ENCODE peak calls at places on chromosomes 1 and 21, in seven cellular contexts. T, D, A, O, P, M and Y are unnamed samples.

GRCh38 chr1:212749924-212750535 is 41.5 kb downstream of the NSL1 start:
- DNase-seq in T (no peak), D (peak; percentile 49), A (peak; percentile 33), O (no peak), P (peak; percentile 89), M (peak; percentile 70), Y (peak; percentile 63)

GRCh38 chr1:30043731-30044408 is 679.5 kb downstream of the MATN1 start:
- DNase-seq in T (no peak), D (no peak), A (no peak), O (no peak), P (no peak), M (no peak), Y (no peak)

GRCh38 chr1:60298290-60298689 is 224.7 kb upstream of the C1orf87 start:
- DNase-seq in T (no peak), D (no peak), A (no peak), O (no peak), P (no peak), M (no peak), Y (no peak)

GRCh38 chr21:35222541-35222941 is 173.4 kb upstream of the RUNX1 start:
- DNase-seq in T (no peak), D (no peak), A (no peak), O (no peak), P (no peak), M (no peak), Y (no peak)

GRCh38 chr1:228295201-228295600 is 87.4 kb downstream of the OBSCN start:
- DNase-seq in T (no peak), D (no peak), A (no peak), O (no peak), P (no peak), M (no peak), Y (no peak)

GRCh38 chr21:44429894-44430293 is 25.4 kb upstream of the LRRC3 start:
- DNase-seq in T (no peak), D (no peak), A (no peak), O (no peak), P (no peak), M (no peak), Y (no peak)

GRCh38 chr1:233245191-233245765 is 50.2 kb downstream of the PCNX2 start:
- DNase-seq in T (no peak), D (no peak), A (no peak), O (no peak), P (no peak), M (no peak), Y (peak; percentile 29)

GRCh38 chr1:228110536-228110935 is 1.4 kb upstream of the MRPL55 start:
- DNase-seq in T (no peak), D (no peak), A (no peak), O (no peak), P (no peak), M (no peak), Y (no peak)

GRCh38 chr1:67472056-67472455 is 41.9 kb upstream of the SERBP1 start:
- DNase-seq in T (no peak), D (no peak), A (no peak), O (no peak), P (no peak), M (no peak), Y (no peak)

GRCh38 chr1:228691926-228692325 is 43.4 kb upstream of the RHOU start:
- DNase-seq in T (no peak), D (peak; percentile 10), A (peak; percentile 57), O (peak; percentile 32), P (peak; percentile 71), M (peak; percentile 39), Y (peak; percentile 19)

GRCh38 chr1:189619682-189620332 is 857.9 kb downstream of the BRINP3 start:
- DNase-seq in T (no peak), D (peak; percentile 38), A (peak; percentile 57), O (no peak), P (no peak), M (peak; percentile 77), Y (peak; percentile 94)

GRCh38 chr1:53946252-53947171 is at the start of gene LRRC42:
- DNase-seq in T (no peak), D (no peak), A (peak; percentile 94), O (no peak), P (peak; percentile 76), M (no peak), Y (no peak)